ENCODE peak calls at places on chromosomes 6 and 20, in five cellular contexts. E is activated CD4-positive, CD25-positive, alpha-beta regulatory T cell; G is stimulated activated CD4-positive, alpha-beta T cell treated with anti-CD3 and anti-CD28 coated beads, Interleukin-4, amount 100 ng/mL, for 1 hour; Y is GM04503; S is NCI-H1436. I is an unnamed sample.

GRCh38 chr6:130206474-130206873 is 16.3 kb downstream of the SAMD3 start:
- DNase-seq in E (no peak), G (no peak), Y (no peak), S (no peak), I (no peak)

GRCh38 chr6:4405609-4406212 is 270.3 kb upstream of the ECI2 start:
- DNase-seq in E (no peak), G (no peak), Y (no peak), S (no peak), I (no peak)

GRCh38 chr20:20690676-20691476 is 21.6 kb downstream of the RALGAPA2 start:
- DNase-seq in E (no peak), G (no peak), Y (no peak), S (no peak), I (no peak)

GRCh38 chr6:147974376-147974775 is 368.3 kb upstream of the SASH1 start:
- DNase-seq in E (no peak), G (no peak), Y (no peak), S (no peak), I (no peak)

GRCh38 chr6:57087916-57088315 is 2.1 kb upstream of the ZNF451 start:
- DNase-seq in E (no peak), G (no peak), Y (no peak), S (no peak), I (no peak)

GRCh38 chr20:64164123-64164836 is at the start of gene MYT1:
- DNase-seq in E (no peak), G (no peak), Y (no peak), S (peak; percentile 92), I (peak; percentile 94)

GRCh38 chr20:57398231-57398821 is 7.1 kb downstream of the RBM38 start:
- DNase-seq in E (peak; percentile 61), G (peak; percentile 85), Y (no peak), S (peak; percentile 63), I (peak; percentile 88)

GRCh38 chr6:24974182-24975171 is 38.7 kb upstream of the RIPOR2 start:
- DNase-seq in E (no peak), G (peak; percentile 45), Y (no peak), S (no peak), I (no peak)

GRCh38 chr6:13980534-13980933 is 55.8 kb downstream of the RNF182 start:
- DNase-seq in E (no peak), G (no peak), Y (no peak), S (no peak), I (no peak)

GRCh38 chr20:42975974-42976373 is 213.7 kb downstream of the PTPRT start:
- DNase-seq in E (no peak), G (no peak), Y (no peak), S (no peak), I (no peak)

GRCh38 chr6:83430606-83431544 is at the start of gene ME1:
- DNase-seq in E (no peak), G (peak; percentile 38), Y (no peak), S (no peak), I (peak; percentile 28)

GRCh38 chr6:32844839-32845372 is 1.1 kb upstream of the PSMB8 start:
- DNase-seq in E (no peak), G (no peak), Y (no peak), S (no peak), I (no peak)

GRCh38 chr6:12472601-12473038 is 182.5 kb downstream of the EDN1 start:
- DNase-seq in E (no peak), G (no peak), Y (no peak), S (no peak), I (no peak)

GRCh38 chr6:79949235-79949634 is 1.9 kb upstream of the ELOVL4 start:
- DNase-seq in E (no peak), G (peak; percentile 26), Y (no peak), S (peak; percentile 76), I (peak; percentile 87)

GRCh38 chr20:9206486-9206885 is 137.6 kb downstream of the PLCB4 start:
- DNase-seq in E (no peak), G (no peak), Y (no peak), S (peak; percentile 27), I (peak; percentile 49)

GRCh38 chr6:37624121-37624520 is 73.6 kb downstream of the MDGA1 start:
- DNase-seq in E (no peak), G (no peak), Y (no peak), S (peak; percentile 29), I (peak; percentile 71)

I was measured in COR-L47.